ENCODE peak calls at places on chromosomes 12 and 14, in seven cellular contexts. H is spleen, Y is hepatic stellate cell, F is GM06990, R is skeletal muscle cell, O is Peyer's patch, X is glutamatergic neuron. I is an unnamed sample.

GRCh38 chr12:55572168-55572567 is at the start of gene OR2AP1:
- DNase-seq in H (no peak), Y (no peak), F (no peak), R (no peak), O (no peak), X (no peak), I (no peak)

GRCh38 chr12:124466200-124467128 is 100.9 kb downstream of the NCOR2 start:
- DNase-seq in H (peak), Y (no peak), F (peak), R (peak), O (peak), X (no peak), I (peak)

GRCh38 chr12:116381744-116382455 is 104.4 kb upstream of the MED13L start:
- DNase-seq in H (no peak), Y (peak), F (no peak), R (peak), O (peak), X (no peak), I (no peak)

GRCh38 chr14:89485264-89485663 is 68.2 kb upstream of the FOXN3 start:
- DNase-seq in H (peak), Y (no peak), F (no peak), R (no peak), O (no peak), X (no peak), I (no peak)

GRCh38 chr14:85415015-85415712 is 114.8 kb upstream of the FLRT2 start:
- DNase-seq in H (no peak), Y (peak), F (no peak), R (peak), O (no peak), X (peak), I (no peak)

GRCh38 chr12:1346126-1346525 is 248.3 kb downstream of the FBXL14 start:
- DNase-seq in H (no peak), Y (peak), F (no peak), R (no peak), O (no peak), X (no peak), I (no peak)

GRCh38 chr12:119088917-119089667 is 89.6 kb upstream of the HSPB8 start:
- DNase-seq in H (no peak), Y (no peak), F (no peak), R (no peak), O (no peak), X (no peak), I (no peak)

GRCh38 chr14:72907886-72908285 is 14.0 kb upstream of the DPF3 start:
- DNase-seq in H (no peak), Y (peak), F (no peak), R (no peak), O (no peak), X (no peak), I (no peak)

GRCh38 chr12:112777387-112778025 is 14.0 kb upstream of the RPH3A start:
- DNase-seq in H (no peak), Y (no peak), F (no peak), R (no peak), O (no peak), X (no peak), I (no peak)

GRCh38 chr12:131039551-131039950 is 85.8 kb downstream of the ADGRD1 start:
- DNase-seq in H (peak), Y (no peak), F (no peak), R (no peak), O (no peak), X (no peak), I (no peak)

GRCh38 chr12:52074656-52075408 is 4.7 kb upstream of the SMIM41 start:
- DNase-seq in H (peak), Y (no peak), F (no peak), R (no peak), O (peak), X (no peak), I (no peak)

GRCh38 chr12:120849765-120850164 is 54.4 kb downstream of the SPPL3 start:
- DNase-seq in H (no peak), Y (no peak), F (no peak), R (no peak), O (no peak), X (no peak), I (no peak)

GRCh38 chr12:89162704-89163261 is 189.5 kb downstream of the DUSP6 start:
- DNase-seq in H (no peak), Y (peak), F (peak), R (peak), O (no peak), X (no peak), I (no peak)

GRCh38 chr14:73771848-73772705 is 57.9 kb upstream of the PNMA1 start:
- DNase-seq in H (peak), Y (no peak), F (peak), R (no peak), O (peak), X (no peak), I (peak)

I was measured in GM13976.